ENCODE peak calls at places on chromosomes 5 and 9, in ten cellular contexts. E, U, V, M, Y, R, H, A, P and K are unnamed samples.

GRCh38 chr9:131732636-131733340 is 7.1 kb downstream of the RAPGEF1 start:
- DNase-seq in E (no peak), U (peak), V (no peak), M (no peak), Y (no peak), R (no peak), H (no peak), A (no peak), P (peak), K (peak)

GRCh38 chr5:1430121-1430795 is 15.0 kb downstream of the SLC6A3 start:
- DNase-seq in E (no peak), U (no peak), V (no peak), M (no peak), Y (no peak), R (no peak), H (no peak), A (no peak), P (no peak), K (no peak)

GRCh38 chr5:111254613-111255012 is 30.4 kb downstream of the CAMK4 start:
- DNase-seq in E (no peak), U (peak), V (peak), M (no peak), Y (no peak), R (no peak), H (peak), A (peak), P (peak), K (no peak)

GRCh38 chr9:135797507-135798302 is 95.7 kb downstream of the KCNT1 start:
- DNase-seq in E (no peak), U (no peak), V (peak), M (peak), Y (no peak), R (peak), H (peak), A (peak), P (peak), K (peak)

GRCh38 chr9:104586496-104587180 is 12.6 kb downstream of the OR13C5 start:
- DNase-seq in E (no peak), U (no peak), V (peak), M (no peak), Y (no peak), R (peak), H (peak), A (no peak), P (no peak), K (peak)

GRCh38 chr9:136784249-136784996 is 6.7 kb upstream of the TMEM141 start:
- DNase-seq in E (no peak), U (no peak), V (peak), M (peak), Y (no peak), R (peak), H (peak), A (no peak), P (peak), K (peak)

GRCh38 chr9:18480649-18481048 is 6.7 kb downstream of the ADAMTSL1 start:
- DNase-seq in E (peak), U (no peak), V (peak), M (no peak), Y (no peak), R (no peak), H (peak), A (peak), P (peak), K (no peak)

GRCh38 chr9:108056083-108056804 is 566.7 kb upstream of the KLF4 start:
- DNase-seq in E (peak), U (no peak), V (peak), M (no peak), Y (no peak), R (no peak), H (peak), A (peak), P (no peak), K (no peak)

GRCh38 chr9:14351206-14351605 is 37.3 kb upstream of the NFIB start:
- DNase-seq in E (no peak), U (no peak), V (no peak), M (no peak), Y (no peak), R (no peak), H (no peak), A (no peak), P (no peak), K (no peak)

GRCh38 chr5:97094579-97095317 is 47.7 kb downstream of the LIX1 start:
- DNase-seq in E (no peak), U (no peak), V (no peak), M (no peak), Y (no peak), R (no peak), H (no peak), A (no peak), P (no peak), K (no peak)

GRCh38 chr5:24163091-24163490 is 481.7 kb downstream of the CDH10 start:
- DNase-seq in E (no peak), U (no peak), V (peak), M (no peak), Y (no peak), R (no peak), H (peak), A (no peak), P (no peak), K (no peak)

GRCh38 chr9:34185778-34186551 is 7.1 kb downstream of the UBAP1 start:
- DNase-seq in E (peak), U (no peak), V (peak), M (no peak), Y (peak), R (no peak), H (peak), A (peak), P (peak), K (peak)

GRCh38 chr9:136808075-136808780 is 480 bp downstream of the RABL6 start:
- DNase-seq in E (no peak), U (peak), V (peak), M (peak), Y (no peak), R (peak), H (no peak), A (no peak), P (peak), K (peak)

GRCh38 chr9:69877852-69878507 is 57.4 kb downstream of the CFAP95 start:
- DNase-seq in E (peak), U (no peak), V (peak), M (peak), Y (no peak), R (peak), H (peak), A (peak), P (peak), K (no peak)

GRCh38 chr5:94692610-94693009 is 74.1 kb downstream of the SLF1 start:
- DNase-seq in E (no peak), U (no peak), V (no peak), M (no peak), Y (no peak), R (no peak), H (no peak), A (no peak), P (no peak), K (no peak)

GRCh38 chr5:65774346-65774745 is 52.3 kb downstream of the NLN start:
- DNase-seq in E (peak), U (no peak), V (peak), M (peak), Y (no peak), R (no peak), H (peak), A (peak), P (no peak), K (no peak)

GRCh38 chr5:72210913-72211670 is 103.8 kb downstream of the MAP1B start:
- DNase-seq in E (peak), U (no peak), V (peak), M (no peak), Y (peak), R (no peak), H (peak), A (peak), P (no peak), K (no peak)

GRCh38 chr5:177124486-177124991 is 9.0 kb upstream of the NSD1 start:
- DNase-seq in E (no peak), U (no peak), V (no peak), M (no peak), Y (no peak), R (no peak), H (no peak), A (no peak), P (no peak), K (no peak)

GRCh38 chr9:131762356-131762932 is 22.6 kb upstream of the RAPGEF1 start:
- DNase-seq in E (peak), U (peak), V (peak), M (peak), Y (peak), R (peak), H (peak), A (peak), P (peak), K (peak)

GRCh38 chr9:93862877-93863545 is 92.1 kb downstream of the BARX1 start:
- DNase-seq in E (no peak), U (no peak), V (no peak), M (no peak), Y (no peak), R (no peak), H (no peak), A (no peak), P (no peak), K (no peak)

GRCh38 chr9:132185164-132186009 is 23.5 kb downstream of the NTNG2 start:
- DNase-seq in E (no peak), U (no peak), V (no peak), M (no peak), Y (no peak), R (peak), H (no peak), A (no peak), P (peak), K (no peak)

GRCh38 chr9:108296056-108296455 is 559.7 kb downstream of the ACTL7B start:
- DNase-seq in E (peak), U (no peak), V (peak), M (no peak), Y (no peak), R (no peak), H (peak), A (peak), P (no peak), K (no peak)

GRCh38 chr9:112028242-112029221 is 131.9 kb downstream of the UGCG start:
- DNase-seq in E (no peak), U (no peak), V (no peak), M (no peak), Y (no peak), R (no peak), H (no peak), A (no peak), P (no peak), K (no peak)

GRCh38 chr5:128193676-128194390 is 110.3 kb downstream of the SLC12A2 start:
- DNase-seq in E (no peak), U (no peak), V (no peak), M (no peak), Y (no peak), R (no peak), H (no peak), A (no peak), P (no peak), K (no peak)

GRCh38 chr5:14110680-14111079 is 32.5 kb upstream of the TRIO start:
- DNase-seq in E (peak), U (no peak), V (peak), M (no peak), Y (no peak), R (no peak), H (peak), A (peak), P (no peak), K (no peak)

GRCh38 chr5:14871573-14872069 is at the start of gene ANKH:
- DNase-seq in E (peak), U (peak), V (peak), M (peak), Y (peak), R (peak), H (peak), A (peak), P (peak), K (no peak)

GRCh38 chr5:375921-376871 is 54.7 kb downstream of the AHRR start:
- DNase-seq in E (no peak), U (no peak), V (no peak), M (no peak), Y (peak), R (no peak), H (no peak), A (no peak), P (peak), K (no peak)

GRCh38 chr5:152331006-152331405 is 74.1 kb downstream of the NMUR2 start:
- DNase-seq in E (no peak), U (no peak), V (no peak), M (no peak), Y (no peak), R (no peak), H (no peak), A (no peak), P (no peak), K (no peak)

GRCh38 chr5:72015103-72015548 is 92.1 kb upstream of the MAP1B start:
- DNase-seq in E (peak), U (no peak), V (peak), M (no peak), Y (peak), R (no peak), H (peak), A (peak), P (peak), K (no peak)

GRCh38 chr5:53201746-53202145 is 92.2 kb upstream of the MOCS2 start:
- DNase-seq in E (no peak), U (no peak), V (no peak), M (no peak), Y (no peak), R (no peak), H (no peak), A (no peak), P (peak), K (no peak)

GRCh38 chr9:21684831-21685362 is 117.5 kb upstream of the MTAP start:
- DNase-seq in E (peak), U (no peak), V (peak), M (no peak), Y (no peak), R (no peak), H (peak), A (peak), P (no peak), K (no peak)

GRCh38 chr9:92668746-92669526 is 995 bp downstream of the IPPK start:
- DNase-seq in E (peak), U (no peak), V (peak), M (peak), Y (no peak), R (peak), H (peak), A (peak), P (peak), K (peak)

GRCh38 chr5:142617416-142617815 is 68.5 kb downstream of the FGF1 start:
- DNase-seq in E (no peak), U (no peak), V (no peak), M (no peak), Y (no peak), R (no peak), H (no peak), A (no peak), P (no peak), K (no peak)

GRCh38 chr5:133480866-133481265 is 131.5 kb downstream of the FSTL4 start:
- DNase-seq in E (no peak), U (no peak), V (no peak), M (no peak), Y (no peak), R (no peak), H (no peak), A (no peak), P (no peak), K (no peak)

GRCh38 chr9:84751921-84752320 is 82.4 kb downstream of the NTRK2 start:
- DNase-seq in E (peak), U (no peak), V (no peak), M (no peak), Y (no peak), R (no peak), H (no peak), A (no peak), P (no peak), K (no peak)

GRCh38 chr5:150527038-150527437 is 19.1 kb downstream of the NDST1 start:
- DNase-seq in E (no peak), U (no peak), V (no peak), M (no peak), Y (no peak), R (no peak), H (no peak), A (no peak), P (no peak), K (no peak)

GRCh38 chr5:107668933-107669542 is 1.7 kb downstream of the EFNA5 start:
- DNase-seq in E (peak), U (no peak), V (peak), M (peak), Y (no peak), R (peak), H (no peak), A (no peak), P (no peak), K (no peak)

GRCh38 chr5:33894566-33894965 is 2.8 kb upstream of the ADAMTS12 start:
- DNase-seq in E (peak), U (no peak), V (peak), M (no peak), Y (no peak), R (no peak), H (no peak), A (peak), P (no peak), K (no peak)

GRCh38 chr9:15304620-15305019 is 2.4 kb downstream of the TTC39B start:
- DNase-seq in E (no peak), U (no peak), V (no peak), M (no peak), Y (no peak), R (no peak), H (no peak), A (no peak), P (no peak), K (no peak)

DNA sequence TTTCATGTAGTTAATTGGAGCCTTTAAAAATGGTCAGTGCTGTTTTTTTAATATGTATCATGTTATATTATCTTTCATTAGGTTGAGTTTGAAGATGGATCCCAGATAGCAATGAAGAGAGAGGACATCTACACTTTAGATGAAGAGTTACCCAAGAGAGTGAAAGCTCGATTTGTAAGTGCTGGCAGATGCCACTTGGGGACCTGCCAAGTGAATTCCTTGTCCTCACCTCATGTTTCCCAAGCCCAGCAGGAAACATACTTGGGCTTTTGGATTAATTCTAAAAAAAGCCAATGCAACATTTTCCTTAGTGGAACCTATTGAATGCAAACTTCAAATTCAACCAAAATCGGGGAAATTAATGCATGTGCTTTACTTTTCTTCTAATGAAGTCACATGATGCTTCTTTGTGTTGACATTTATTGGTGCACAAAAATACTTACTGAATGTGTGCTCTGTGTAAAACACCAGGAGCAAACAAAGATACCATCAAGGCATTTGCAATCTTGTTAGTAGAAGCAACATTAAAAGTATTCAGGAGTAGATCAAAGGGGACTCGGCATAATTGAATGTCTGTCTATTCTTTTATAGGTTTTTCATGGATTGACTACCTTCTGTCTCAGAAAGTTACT is 412.1 kb downstream of the KDM4C start:
- DNase-seq in E (peak), U (no peak), V (peak), M (peak), Y (no peak), R (no peak), H (peak), A (peak), P (no peak), K (no peak)
- H3K4me3 ChIP-seq in E (no peak), U (no peak), V (no peak), M (no peak), Y (no peak), R (no peak), H (no peak), A (no peak), P (no peak), K (no peak)

GRCh38 chr9:130444565-130445221 is at the start of gene ASS1:
- DNase-seq in E (peak), U (peak), V (peak), M (peak), Y (peak), R (peak), H (no peak), A (no peak), P (peak), K (peak)

GRCh38 chr9:130443840-130444492 is 795 bp upstream of the ASS1 start:
- DNase-seq in E (no peak), U (no peak), V (peak), M (no peak), Y (peak), R (no peak), H (peak), A (no peak), P (no peak), K (no peak)

GRCh38 chr9:130446111-130446861 is 1.5 kb downstream of the ASS1 start:
- DNase-seq in E (peak), U (no peak), V (peak), M (peak), Y (peak), R (peak), H (peak), A (peak), P (peak), K (no peak)

GRCh38 chr9:130447193-130447816 is 2.5 kb downstream of the ASS1 start:
- DNase-seq in E (no peak), U (no peak), V (no peak), M (no peak), Y (no peak), R (no peak), H (no peak), A (no peak), P (no peak), K (no peak)

GRCh38 chr9:130445268-130445983 is 665 bp downstream of the ASS1 start:
- DNase-seq in E (peak), U (no peak), V (peak), M (no peak), Y (peak), R (peak), H (peak), A (no peak), P (peak), K (no peak)
- H3K4me3 ChIP-seq in E (peak), U (peak), V (peak), M (peak), Y (peak), R (peak), H (peak), A (peak), P (peak), K (peak)

GRCh38 chr9:86765736-86766410 is 181.4 kb downstream of the GAS1 start:
- DNase-seq in E (no peak), U (no peak), V (no peak), M (no peak), Y (no peak), R (no peak), H (no peak), A (no peak), P (no peak), K (peak)
- H3K4me3 ChIP-seq in E (no peak), U (no peak), V (no peak), M (no peak), Y (no peak), R (no peak), H (no peak), A (no peak), P (no peak), K (no peak)

GRCh38 chr9:16730162-16730561 is 140.3 kb downstream of the BNC2 start:
- DNase-seq in E (no peak), U (no peak), V (no peak), M (no peak), Y (no peak), R (no peak), H (no peak), A (no peak), P (no peak), K (no peak)

GRCh38 chr9:16727452-16728127 is 142.9 kb downstream of the BNC2 start:
- DNase-seq in E (peak), U (no peak), V (peak), M (no peak), Y (no peak), R (no peak), H (peak), A (peak), P (peak), K (no peak)

GRCh38 chr9:16729656-16730055 is 140.8 kb downstream of the BNC2 start:
- DNase-seq in E (no peak), U (no peak), V (no peak), M (peak), Y (no peak), R (peak), H (peak), A (peak), P (peak), K (no peak)

GRCh38 chr9:16726718-16727451 is 143.6 kb downstream of the BNC2 start:
- DNase-seq in E (peak), U (no peak), V (peak), M (peak), Y (peak), R (peak), H (peak), A (peak), P (peak), K (peak)

GRCh38 chr9:16728128-16728505 is 142.4 kb downstream of the BNC2 start:
- DNase-seq in E (no peak), U (no peak), V (peak), M (no peak), Y (no peak), R (no peak), H (peak), A (peak), P (peak), K (no peak)
- H3K4me3 ChIP-seq in E (peak), U (no peak), V (peak), M (no peak), Y (peak), R (no peak), H (peak), A (peak), P (no peak), K (no peak)